ENCODE peak calls at places on chromosomes 1 and 21, in six cellular contexts. T is uterus; N is CD8-positive, alpha-beta T cell; I is CD8-positive, alpha-beta memory T cell; O is tibial nerve; L is adrenal gland. A is an unnamed sample. For H3K9me3, the result is how much of the 10 kb centered on the place peaks cover.

GRCh38 chr1:231075020-231075419 is 35.0 kb upstream of the FAM89A start:
- DNase-seq in T (no peak), N (no peak), I (no peak), O (no peak), L (no peak), A (no peak)

GRCh38 chr1:43432907-43433306 is 20.8 kb downstream of the HYI start:
- DNase-seq in T (no peak), N (no peak), I (no peak), O (no peak), L (no peak), A (no peak)

GRCh38 chr1:223242382-223242955 is 99.4 kb upstream of the TLR5 start:
- DNase-seq in T (no peak), N (no peak), I (no peak), O (no peak), L (no peak), A (no peak)

GRCh38 chr1:8947127-8947691 is 1.5 kb downstream of the CA6 start:
- DNase-seq in T (no peak), N (no peak), I (no peak), O (no peak), L (no peak), A (no peak)

GRCh38 chr21:42343963-42344510 is 6.8 kb downstream of the TFF2 start:
- DNase-seq in T (no peak), N (no peak), I (no peak), O (no peak), L (no peak), A (no peak)

GRCh38 chr1:172342584-172343245 is 77.8 kb upstream of the C1orf105 start:
- DNase-seq in T (no peak), N (no peak), I (no peak), O (no peak), L (no peak), A (no peak)

GRCh38 chr1:22257286-22258275 is 114.7 kb upstream of the WNT4 start:
- DNase-seq in T (no peak), N (no peak), I (no peak), O (no peak), L (no peak), A (no peak)

GRCh38 chr1:31587720-31588423 is 11.6 kb downstream of the TINAGL1 start:
- DNase-seq in T (peak), N (no peak), I (no peak), O (no peak), L (peak), A (no peak)

GRCh38 chr1:65694126-65694525 is 98.6 kb upstream of the PDE4B start:
- DNase-seq in T (no peak), N (no peak), I (no peak), O (no peak), L (no peak), A (no peak)

DNA sequence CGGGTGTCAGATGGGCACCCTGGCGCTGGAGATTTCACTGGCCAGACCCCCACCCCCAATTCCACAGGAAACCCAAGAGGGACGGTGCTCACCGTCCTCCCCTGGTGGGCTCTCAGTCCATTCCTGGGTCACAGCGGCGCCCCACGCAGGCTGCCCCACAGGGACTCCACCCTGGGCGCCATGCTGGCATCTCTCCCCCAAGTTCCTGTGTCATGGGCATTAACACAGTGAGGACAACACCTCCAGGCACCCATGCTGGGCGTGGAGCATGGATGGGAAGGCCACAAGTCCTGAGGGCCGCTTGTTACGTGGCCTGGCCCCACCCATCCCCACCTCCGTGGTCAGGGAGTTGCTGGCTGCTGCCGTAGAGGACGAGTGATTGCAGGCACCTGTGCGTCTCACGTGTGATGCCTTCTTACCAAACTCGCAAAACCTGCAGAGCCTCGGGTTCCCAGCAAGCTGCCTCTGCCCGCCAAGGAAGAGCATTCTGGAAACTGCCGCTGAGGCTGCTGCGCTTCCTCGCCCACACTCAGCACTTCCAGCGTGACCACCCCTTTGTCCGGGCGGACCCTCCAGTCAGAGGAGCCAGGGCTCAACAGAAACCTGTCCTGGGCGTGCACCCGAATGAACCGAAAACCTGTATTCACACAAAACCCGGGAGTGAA is 60.3 kb downstream of the SLX9 start:
- DNase-seq in T (no peak), N (no peak), I (no peak), O (no peak), L (no peak), A (no peak)
- H3K9me3 ChIP-seq in T (under half), N (under half), I (under half), O (under half), L (under half), A (under half)

DNA sequence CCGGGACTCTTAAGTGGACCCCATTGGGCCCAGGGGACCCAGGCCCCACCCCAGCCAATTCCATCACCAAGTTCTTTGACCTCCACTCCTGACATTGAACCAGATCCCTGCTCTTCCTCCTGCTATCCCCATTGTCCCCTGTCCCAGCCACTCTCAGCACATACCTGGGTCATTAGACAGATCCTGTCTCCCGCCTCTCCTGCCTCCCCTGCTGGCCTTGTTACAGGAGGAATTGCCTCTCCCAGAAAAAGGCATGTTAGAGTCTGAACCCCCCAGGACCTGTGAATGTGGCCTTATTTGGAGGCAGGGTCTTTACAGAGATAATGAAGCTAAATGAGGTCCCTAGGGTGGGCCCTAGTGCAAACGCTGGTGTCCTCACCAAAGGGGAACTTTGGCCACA is 301.9 kb downstream of the NPHP4 start:
- DNase-seq in T (no peak), N (no peak), I (no peak), O (no peak), L (no peak), A (no peak)
- H3K9me3 ChIP-seq in T (under half), N (under half), I (under half), O (under half), L (under half), A (under half)

DNA sequence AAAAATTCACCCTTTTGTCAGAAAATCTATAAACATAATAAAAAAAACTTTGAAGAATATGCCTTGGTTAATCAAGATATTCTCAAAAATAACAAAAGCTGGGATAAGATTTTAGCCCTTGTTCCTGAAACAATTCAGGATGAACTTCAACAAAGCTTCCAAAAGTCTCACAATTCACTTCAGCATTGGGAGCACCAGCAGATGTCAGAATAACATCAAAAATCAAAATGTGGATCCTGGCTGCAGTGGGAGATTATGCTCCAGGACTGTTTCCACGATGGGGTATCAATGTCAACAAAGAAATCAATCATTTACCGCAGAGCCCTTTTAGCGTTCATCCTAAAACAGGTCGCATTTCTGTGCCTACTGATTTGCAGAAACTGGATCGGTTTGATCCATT is 35.2 kb downstream of the ZNF670 start:
- DNase-seq in T (no peak), N (no peak), I (no peak), O (no peak), L (no peak), A (no peak)
- H3K9me3 ChIP-seq in T (under half), N (under half), I (under half), O (under half), L (under half), A (under half)

GRCh38 chr21:24552491-24552890 is 1054.8 kb downstream of the MRPL39 start:
- DNase-seq in T (no peak), N (no peak), I (no peak), O (no peak), L (no peak), A (no peak)
- H3K9me3 ChIP-seq in T (under half), N (under half), I (under half), O (under half), L (under half), A (under half)

DNA sequence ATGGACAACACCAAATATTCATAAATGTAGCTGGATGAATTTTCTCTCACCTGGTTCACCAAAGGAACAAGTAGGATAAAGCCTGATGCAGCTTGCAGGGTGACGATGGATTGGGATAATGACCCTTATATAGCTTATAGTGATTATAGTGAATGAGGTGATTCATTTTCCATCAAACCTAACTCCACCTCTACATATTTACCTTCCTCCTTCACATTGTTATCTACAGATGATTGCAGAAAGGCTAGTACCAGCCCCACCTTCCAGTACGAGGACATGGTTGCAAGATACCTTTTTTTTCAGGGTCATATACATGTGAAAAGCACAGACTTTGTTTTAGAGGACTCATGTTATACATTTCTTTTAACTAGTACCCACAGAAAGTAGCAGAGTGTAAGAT is at the start of gene FLG2:
- DNase-seq in T (no peak), N (no peak), I (no peak), O (no peak), L (no peak), A (no peak)
- H3K9me3 ChIP-seq in T (under half), N (under half), I (under half), O (under half), L (under half), A (under half)

DNA sequence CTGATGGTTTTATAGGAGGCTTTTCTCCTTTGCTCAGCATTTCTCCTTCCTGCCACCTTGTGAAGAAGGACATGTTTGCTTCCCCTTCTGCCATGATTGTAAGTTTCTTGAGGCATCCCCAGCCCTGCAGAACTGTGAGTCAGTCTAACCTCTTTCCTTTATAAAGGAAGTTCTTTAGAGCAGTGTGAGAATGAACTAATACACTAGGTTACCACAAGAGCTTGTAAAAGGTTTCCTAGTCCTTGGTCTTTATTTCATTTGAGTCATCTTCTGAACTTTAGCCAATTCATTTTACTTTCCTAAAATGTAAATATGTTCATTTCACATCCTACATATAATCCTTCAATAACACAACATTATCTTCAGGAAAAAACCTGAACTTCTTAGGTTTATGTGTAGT is 365.3 kb downstream of the HHIPL2 start:
- DNase-seq in T (no peak), N (no peak), I (no peak), O (no peak), L (no peak), A (no peak)
- H3K9me3 ChIP-seq in T (under half), N (under half), I (under half), O (under half), L (under half), A (under half)

GRCh38 chr1:237877628-237878027 is 13.1 kb downstream of the ZP4 start:
- DNase-seq in T (no peak), N (no peak), I (no peak), O (no peak), L (no peak), A (no peak)
- H3K9me3 ChIP-seq in T (under half), N (under half), I (under half), O (under half), L (under half), A (under half)

DNA sequence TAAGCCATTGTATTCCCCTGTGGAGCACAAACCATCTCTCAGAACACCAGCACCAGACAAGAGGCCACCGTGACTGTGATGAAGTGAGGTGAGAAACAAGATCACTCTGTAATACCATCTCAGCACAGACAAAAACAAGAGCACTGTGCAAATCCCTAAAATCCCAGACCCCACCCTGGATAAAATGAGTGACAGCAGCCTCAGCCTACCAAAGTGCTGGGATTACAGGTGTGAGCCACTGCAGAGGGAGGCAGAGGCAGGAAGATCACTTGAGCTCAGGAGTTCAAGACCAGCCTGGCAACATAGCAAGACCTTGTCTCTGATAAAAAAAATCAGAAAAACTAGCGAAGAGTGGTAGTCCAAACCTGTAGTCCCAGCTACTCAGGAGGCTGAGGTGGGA is 23.4 kb downstream of the SLC30A10 start:
- DNase-seq in T (no peak), N (no peak), I (no peak), O (no peak), L (no peak), A (no peak)
- H3K9me3 ChIP-seq in T (under half), N (under half), I (under half), O (under half), L (under half), A (under half)

DNA sequence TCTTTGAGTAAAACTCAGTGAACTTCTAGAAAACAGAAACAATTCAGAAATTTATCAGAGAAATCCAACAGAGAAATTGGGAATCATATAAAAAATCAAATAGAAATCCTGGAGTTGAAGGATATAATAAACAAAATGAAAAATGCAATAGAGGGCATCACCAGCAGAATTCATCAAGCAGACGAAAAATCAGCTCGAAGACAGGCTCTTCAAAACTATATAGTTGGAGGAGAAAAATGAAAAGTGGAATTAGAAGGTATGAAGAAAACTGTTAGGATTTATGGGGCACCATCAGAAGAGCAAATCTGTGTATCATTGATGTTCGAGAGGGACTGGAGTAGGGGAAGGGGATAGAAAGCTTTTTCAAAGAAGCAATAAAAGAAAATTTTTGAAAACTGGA is 121.5 kb upstream of the GPR52 start:
- DNase-seq in T (no peak), N (no peak), I (no peak), O (no peak), L (no peak), A (no peak)
- H3K9me3 ChIP-seq in T (under half), N (under half), I (under half), O (under half), L (under half), A (under half)

GRCh38 chr1:183702087-183702812 is 49.1 kb upstream of the APOBEC4 start:
- DNase-seq in T (no peak), N (no peak), I (no peak), O (no peak), L (peak), A (no peak)
- H3K9me3 ChIP-seq in T (under half), N (under half), I (under half), O (under half), L (under half), A (under half)